ENCODE peak calls at places on chromosomes 7 and 10, in ten cellular contexts. E is left kidney; O is H9; F is GM03348; Q is spleen; X is CD8-positive, alpha-beta memory T cell; Y is AG08395; V is activated CD8-positive, alpha-beta memory T cell treated with anti-CD3 and anti-CD28 coated beads, Interleukin-2, amount 50 U/mL, for 48 hours; U is GM19239; A is activated T-cell treated with anti-CD3 and anti-CD28 coated beads for 1 hour. I is an unnamed sample.

GRCh38 chr7:32019008-32019578 is 51.1 kb downstream of the PDE1C start:
- DNase-seq in E (no peak), O (no peak), F (no peak), Q (no peak), X (no peak), Y (no peak), V (no peak), U (no peak), A (no peak), I (no peak)

GRCh38 chr7:132709971-132710567 is 133.8 kb upstream of the PLXNA4 start:
- DNase-seq in E (peak; percentile 21), O (no peak), F (peak; percentile 51), Q (no peak), X (peak; percentile 3), Y (peak; percentile 27), V (no peak), U (no peak), A (peak; percentile 3), I (no peak)

GRCh38 chr10:43691503-43691902 is 42.8 kb upstream of the ZNF32 start:
- DNase-seq in E (no peak), O (no peak), F (peak; percentile 69), Q (no peak), X (no peak), Y (peak; percentile 50), V (no peak), U (no peak), A (no peak), I (no peak)

GRCh38 chr7:20539201-20539600 is 76.3 kb upstream of the ABCB5 start:
- DNase-seq in E (no peak), O (no peak), F (no peak), Q (no peak), X (no peak), Y (no peak), V (no peak), U (no peak), A (no peak), I (no peak)

GRCh38 chr10:75395171-75395954 is 6.2 kb downstream of the ZNF503 start:
- DNase-seq in E (peak; percentile 91), O (peak; percentile 70), F (peak; percentile 92), Q (peak; percentile 84), X (no peak), Y (peak; percentile 82), V (peak; percentile 85), U (peak; percentile 59), A (no peak), I (peak; percentile 91)

GRCh38 chr7:100545636-100546128 is 6.7 kb downstream of the AGFG2 start:
- DNase-seq in E (peak; percentile 71), O (peak; percentile 68), F (peak; percentile 71), Q (no peak), X (peak; percentile 24), Y (peak; percentile 79), V (peak; percentile 82), U (no peak), A (no peak), I (no peak)

GRCh38 chr7:47514818-47515217 is 67.1 kb downstream of the TNS3 start:
- DNase-seq in E (no peak), O (no peak), F (no peak), Q (no peak), X (no peak), Y (no peak), V (no peak), U (no peak), A (no peak), I (no peak)

GRCh38 chr7:135964254-135964653 is 12.9 kb downstream of the MTPN start:
- DNase-seq in E (no peak), O (no peak), F (peak; percentile 30), Q (no peak), X (no peak), Y (peak; percentile 40), V (no peak), U (no peak), A (no peak), I (no peak)

GRCh38 chr10:79358811-79359210 is 11.5 kb downstream of the PPIF start:
- DNase-seq in E (no peak), O (no peak), F (no peak), Q (peak; percentile 12), X (no peak), Y (no peak), V (no peak), U (no peak), A (no peak), I (no peak)

GRCh38 chr7:38584443-38585210 is 46.5 kb downstream of the AMPH start:
- DNase-seq in E (no peak), O (no peak), F (peak; percentile 50), Q (no peak), X (no peak), Y (peak; percentile 91), V (no peak), U (no peak), A (no peak), I (no peak)

GRCh38 chr7:51067757-51068156 is 248.9 kb downstream of the COBL start:
- DNase-seq in E (peak; percentile 86), O (peak; percentile 74), F (peak; percentile 80), Q (no peak), X (no peak), Y (peak; percentile 69), V (no peak), U (no peak), A (peak; percentile 33), I (peak; percentile 75)

GRCh38 chr7:137874390-137874789 is 27.6 kb upstream of the DGKI start:
- DNase-seq in E (peak; percentile 44), O (no peak), F (peak; percentile 75), Q (no peak), X (no peak), Y (peak; percentile 75), V (no peak), U (no peak), A (no peak), I (peak; percentile 69)

GRCh38 chr7:150322833-150323681 is at the start of the genes ACTR3C and LRRC61:
- DNase-seq in E (peak; percentile 95), O (peak; percentile 80), F (peak; percentile 2), Q (peak; percentile 93), X (peak; percentile 44), Y (no peak), V (peak; percentile 86), U (peak; percentile 57), A (peak; percentile 49), I (peak; percentile 93)

GRCh38 chr7:40551685-40552576 is 417.1 kb downstream of the SUGCT start:
- DNase-seq in E (peak; percentile 71), O (no peak), F (peak; percentile 63), Q (peak; percentile 74), X (no peak), Y (peak; percentile 61), V (no peak), U (no peak), A (no peak), I (peak; percentile 20)

GRCh38 chr10:681670-682318 is 7.7 kb downstream of the DIP2C start:
- DNase-seq in E (peak; percentile 51), O (no peak), F (no peak), Q (no peak), X (no peak), Y (no peak), V (no peak), U (no peak), A (no peak), I (no peak)

GRCh38 chr10:132335189-132336063 is 3.4 kb downstream of the LRRC27 start:
- DNase-seq in E (peak; percentile 43), O (peak; percentile 71), F (no peak), Q (peak; percentile 74), X (no peak), Y (no peak), V (no peak), U (no peak), A (no peak), I (no peak)

GRCh38 chr10:12684784-12685183 is 316.7 kb downstream of the CCDC3 start:
- DNase-seq in E (no peak), O (no peak), F (no peak), Q (no peak), X (no peak), Y (no peak), V (no peak), U (no peak), A (no peak), I (no peak)

GRCh38 chr10:88458209-88458608 is 124.9 kb downstream of the RNLS start:
- DNase-seq in E (no peak), O (no peak), F (no peak), Q (no peak), X (no peak), Y (no peak), V (no peak), U (no peak), A (no peak), I (no peak)

GRCh38 chr7:116138202-116138801 is 72.0 kb upstream of the TES start:
- DNase-seq in E (peak; percentile 82), O (no peak), F (peak; percentile 73), Q (no peak), X (no peak), Y (peak; percentile 71), V (no peak), U (peak; percentile 15), A (no peak), I (peak; percentile 31)

GRCh38 chr10:117543999-117544728 is 1.6 kb downstream of the EMX2 start:
- DNase-seq in E (peak; percentile 46), O (peak; percentile 39), F (no peak), Q (no peak), X (no peak), Y (no peak), V (no peak), U (no peak), A (no peak), I (no peak)

GRCh38 chr7:101308245-101309085 is 13.1 kb downstream of the IFT22 start:
- DNase-seq in E (peak; percentile 91), O (peak; percentile 91), F (peak; percentile 46), Q (no peak), X (no peak), Y (no peak), V (peak; percentile 72), U (no peak), A (no peak), I (peak; percentile 74)

GRCh38 chr7:26853788-26854393 is 10.5 kb downstream of the SKAP2 start:
- DNase-seq in E (peak; percentile 83), O (no peak), F (peak; percentile 50), Q (no peak), X (no peak), Y (peak; percentile 42), V (no peak), U (no peak), A (no peak), I (peak; percentile 39)

GRCh38 chr10:112607506-112607905 is 160.5 kb downstream of the VTI1A start:
- DNase-seq in E (no peak), O (no peak), F (no peak), Q (no peak), X (no peak), Y (no peak), V (no peak), U (no peak), A (no peak), I (no peak)

GRCh38 chr10:77636967-77637473 is 588 bp downstream of the KCNMA1 start:
- DNase-seq in E (peak; percentile 62), O (peak; percentile 41), F (peak; percentile 61), Q (peak; percentile 80), X (no peak), Y (no peak), V (no peak), U (no peak), A (no peak), I (peak; percentile 83)

GRCh38 chr7:48101352-48101751 is 12.3 kb downstream of the UPP1 start:
- DNase-seq in E (peak; percentile 28), O (no peak), F (no peak), Q (no peak), X (no peak), Y (no peak), V (no peak), U (no peak), A (no peak), I (no peak)

GRCh38 chr7:30348083-30348560 is 63.7 kb downstream of the ZNRF2 start:
- DNase-seq in E (no peak), O (no peak), F (peak; percentile 70), Q (no peak), X (peak; percentile 20), Y (peak; percentile 77), V (no peak), U (peak; percentile 16), A (no peak), I (no peak)

GRCh38 chr7:47088329-47089067 is 493.4 kb downstream of the TNS3 start:
- DNase-seq in E (peak; percentile 86), O (peak; percentile 69), F (peak; percentile 88), Q (no peak), X (no peak), Y (peak; percentile 76), V (peak; percentile 54), U (peak; percentile 15), A (no peak), I (peak; percentile 77)

I was measured in retina.